ENCODE peak calls at places on chromosome 5, in seven cellular contexts. One of them, this sample, is unnamed.

GRCh38 chr5:77898385-77898784 is 122.2 kb upstream of the TBCA start:
- DNase-seq in A673: no peak
- DNase-seq in PC-3: no peak
- DNase-seq in CD4-positive, alpha-beta T cell: no peak
- DNase-seq in GM13977: no peak
- DNase-seq in GM06990: no peak
- DNase-seq in NB4: no peak
- DNase-seq in this sample: no peak

GRCh38 chr5:178335287-178336030 is 102.9 kb upstream of the PHYKPL start:
- DNase-seq in A673: no peak
- DNase-seq in PC-3: no peak
- DNase-seq in CD4-positive, alpha-beta T cell: no peak
- DNase-seq in NB4: no peak
- DNase-seq in GM06990: no peak
- DNase-seq in GM13977: no peak
- DNase-seq in this sample: no peak

GRCh38 chr5:76811214-76811613 is 7.6 kb upstream of the F2RL1 start:
- DNase-seq in GM13977: no peak
- DNase-seq in PC-3: peak; percentile 40
- DNase-seq in NB4: no peak
- DNase-seq in CD4-positive, alpha-beta T cell: no peak
- DNase-seq in A673: no peak
- DNase-seq in GM06990: no peak
- DNase-seq in this sample: no peak

GRCh38 chr5:42992035-42992570 is 48.0 kb downstream of the ANXA2R start:
- DNase-seq in CD4-positive, alpha-beta T cell: peak; percentile 75
- DNase-seq in GM06990: peak; percentile 88
- DNase-seq in A673: peak; percentile 83
- DNase-seq in PC-3: no peak
- DNase-seq in GM13977: peak; percentile 73
- DNase-seq in NB4: peak; percentile 99
- DNase-seq in this sample: peak; percentile 75

GRCh38 chr5:78221964-78222451 is 72.5 kb downstream of the AP3B1 start:
- DNase-seq in GM13977: peak; percentile 55
- DNase-seq in CD4-positive, alpha-beta T cell: no peak
- DNase-seq in NB4: peak; percentile 94
- DNase-seq in GM06990: peak; percentile 84
- DNase-seq in PC-3: peak; percentile 2
- DNase-seq in A673: peak; percentile 10
- DNase-seq in this sample: peak; percentile 72

GRCh38 chr5:109612278-109612905 is 77.3 kb upstream of the MAN2A1 start:
- DNase-seq in PC-3: no peak
- DNase-seq in GM13977: no peak
- DNase-seq in CD4-positive, alpha-beta T cell: no peak
- DNase-seq in A673: peak; percentile 55
- DNase-seq in NB4: no peak
- DNase-seq in GM06990: no peak
- DNase-seq in this sample: no peak

GRCh38 chr5:161301586-161301985 is 244.9 kb downstream of the GABRB2 start:
- DNase-seq in A673: no peak
- DNase-seq in NB4: no peak
- DNase-seq in PC-3: no peak
- DNase-seq in CD4-positive, alpha-beta T cell: no peak
- DNase-seq in GM13977: no peak
- DNase-seq in GM06990: no peak
- DNase-seq in this sample: no peak

GRCh38 chr5:54867310-54867944 is 118.0 kb downstream of the ESM1 start:
- DNase-seq in CD4-positive, alpha-beta T cell: no peak
- DNase-seq in GM13977: peak; percentile 56
- DNase-seq in GM06990: no peak
- DNase-seq in PC-3: peak; percentile 59
- DNase-seq in NB4: peak; percentile 55
- DNase-seq in A673: peak; percentile 87
- DNase-seq in this sample: peak; percentile 62

GRCh38 chr5:65050826-65051498 is 282.2 kb downstream of the CWC27 start:
- DNase-seq in NB4: no peak
- DNase-seq in CD4-positive, alpha-beta T cell: no peak
- DNase-seq in GM06990: no peak
- DNase-seq in GM13977: no peak
- DNase-seq in PC-3: no peak
- DNase-seq in A673: peak; percentile 21
- DNase-seq in this sample: no peak

GRCh38 chr5:27503813-27504212 is 465.4 kb upstream of the CDH9 start:
- DNase-seq in CD4-positive, alpha-beta T cell: no peak
- DNase-seq in NB4: no peak
- DNase-seq in PC-3: no peak
- DNase-seq in GM13977: no peak
- DNase-seq in A673: peak; percentile 48
- DNase-seq in GM06990: no peak
- DNase-seq in this sample: no peak

GRCh38 chr5:133994990-133995333 is 9.8 kb downstream of the VDAC1 start:
- DNase-seq in A673: no peak
- DNase-seq in GM06990: no peak
- DNase-seq in GM13977: no peak
- DNase-seq in NB4: no peak
- DNase-seq in CD4-positive, alpha-beta T cell: no peak
- DNase-seq in PC-3: no peak
- DNase-seq in this sample: no peak

GRCh38 chr5:159508344-159508743 is 178.1 kb upstream of the IL12B start:
- DNase-seq in A673: no peak
- DNase-seq in NB4: no peak
- DNase-seq in PC-3: no peak
- DNase-seq in GM06990: no peak
- DNase-seq in CD4-positive, alpha-beta T cell: no peak
- DNase-seq in GM13977: no peak
- DNase-seq in this sample: no peak

GRCh38 chr5:107337281-107337680 is 333.5 kb downstream of the EFNA5 start:
- DNase-seq in GM13977: no peak
- DNase-seq in GM06990: no peak
- DNase-seq in A673: no peak
- DNase-seq in PC-3: peak; percentile 85
- DNase-seq in CD4-positive, alpha-beta T cell: no peak
- DNase-seq in NB4: no peak
- DNase-seq in this sample: no peak

GRCh38 chr5:96844476-96844990 is 31.8 kb upstream of the ERAP2 start:
- DNase-seq in GM13977: no peak
- DNase-seq in CD4-positive, alpha-beta T cell: no peak
- DNase-seq in NB4: peak; percentile 71
- DNase-seq in A673: no peak
- DNase-seq in GM06990: no peak
- DNase-seq in PC-3: no peak
- DNase-seq in this sample: no peak

GRCh38 chr5:120517607-120518252 is 53.6 kb downstream of the PRR16 start:
- DNase-seq in GM13977: no peak
- DNase-seq in A673: no peak
- DNase-seq in PC-3: no peak
- DNase-seq in NB4: no peak
- DNase-seq in GM06990: no peak
- DNase-seq in CD4-positive, alpha-beta T cell: no peak
- DNase-seq in this sample: no peak

GRCh38 chr5:14790220-14790619 is 81.4 kb downstream of the ANKH start:
- DNase-seq in NB4: no peak
- DNase-seq in A673: no peak
- DNase-seq in PC-3: no peak
- DNase-seq in GM06990: no peak
- DNase-seq in GM13977: no peak
- DNase-seq in CD4-positive, alpha-beta T cell: no peak
- DNase-seq in this sample: no peak

GRCh38 chr5:66517361-66517760 is 78.8 kb upstream of the MAST4 start:
- DNase-seq in NB4: no peak
- DNase-seq in GM13977: no peak
- DNase-seq in PC-3: no peak
- DNase-seq in CD4-positive, alpha-beta T cell: no peak
- DNase-seq in A673: no peak
- DNase-seq in GM06990: no peak
- DNase-seq in this sample: no peak

GRCh38 chr5:155274484-155274883 is 260.9 kb downstream of the KIF4B start:
- DNase-seq in PC-3: no peak
- DNase-seq in GM13977: no peak
- DNase-seq in GM06990: no peak
- DNase-seq in NB4: no peak
- DNase-seq in CD4-positive, alpha-beta T cell: no peak
- DNase-seq in A673: no peak
- DNase-seq in this sample: no peak

GRCh38 chr5:86909896-86910295 is 292.2 kb downstream of the COX7C start:
- DNase-seq in GM06990: no peak
- DNase-seq in NB4: no peak
- DNase-seq in PC-3: peak; percentile 90
- DNase-seq in CD4-positive, alpha-beta T cell: no peak
- DNase-seq in GM13977: no peak
- DNase-seq in A673: peak; percentile 32
- DNase-seq in this sample: no peak

GRCh38 chr5:133746834-133747233 is 134.5 kb upstream of the FSTL4 start:
- DNase-seq in GM06990: no peak
- DNase-seq in CD4-positive, alpha-beta T cell: no peak
- DNase-seq in A673: peak; percentile 46
- DNase-seq in NB4: peak; percentile 18
- DNase-seq in GM13977: no peak
- DNase-seq in PC-3: no peak
- DNase-seq in this sample: no peak

GRCh38 chr5:92471861-92472260 is 1088.7 kb upstream of the ARRDC3 start:
- DNase-seq in GM06990: no peak
- DNase-seq in A673: no peak
- DNase-seq in PC-3: no peak
- DNase-seq in GM13977: no peak
- DNase-seq in NB4: no peak
- DNase-seq in CD4-positive, alpha-beta T cell: no peak
- DNase-seq in this sample: no peak

GRCh38 chr5:127369772-127370171 is 79.2 kb downstream of the MEGF10 start:
- DNase-seq in PC-3: no peak
- DNase-seq in GM06990: no peak
- DNase-seq in CD4-positive, alpha-beta T cell: no peak
- DNase-seq in A673: no peak
- DNase-seq in GM13977: no peak
- DNase-seq in NB4: no peak
- DNase-seq in this sample: no peak

GRCh38 chr5:17203329-17204132 is 13.9 kb upstream of the BASP1 start:
- DNase-seq in NB4: peak; percentile 72
- DNase-seq in GM06990: no peak
- DNase-seq in PC-3: peak; percentile 97
- DNase-seq in CD4-positive, alpha-beta T cell: no peak
- DNase-seq in GM13977: peak; percentile 68
- DNase-seq in A673: peak; percentile 91
- DNase-seq in this sample: peak; percentile 55

GRCh38 chr5:27592231-27592630 is 553.8 kb upstream of the CDH9 start:
- DNase-seq in PC-3: peak; percentile 63
- DNase-seq in CD4-positive, alpha-beta T cell: no peak
- DNase-seq in NB4: no peak
- DNase-seq in GM13977: no peak
- DNase-seq in GM06990: no peak
- DNase-seq in A673: no peak
- DNase-seq in this sample: no peak

DNA sequence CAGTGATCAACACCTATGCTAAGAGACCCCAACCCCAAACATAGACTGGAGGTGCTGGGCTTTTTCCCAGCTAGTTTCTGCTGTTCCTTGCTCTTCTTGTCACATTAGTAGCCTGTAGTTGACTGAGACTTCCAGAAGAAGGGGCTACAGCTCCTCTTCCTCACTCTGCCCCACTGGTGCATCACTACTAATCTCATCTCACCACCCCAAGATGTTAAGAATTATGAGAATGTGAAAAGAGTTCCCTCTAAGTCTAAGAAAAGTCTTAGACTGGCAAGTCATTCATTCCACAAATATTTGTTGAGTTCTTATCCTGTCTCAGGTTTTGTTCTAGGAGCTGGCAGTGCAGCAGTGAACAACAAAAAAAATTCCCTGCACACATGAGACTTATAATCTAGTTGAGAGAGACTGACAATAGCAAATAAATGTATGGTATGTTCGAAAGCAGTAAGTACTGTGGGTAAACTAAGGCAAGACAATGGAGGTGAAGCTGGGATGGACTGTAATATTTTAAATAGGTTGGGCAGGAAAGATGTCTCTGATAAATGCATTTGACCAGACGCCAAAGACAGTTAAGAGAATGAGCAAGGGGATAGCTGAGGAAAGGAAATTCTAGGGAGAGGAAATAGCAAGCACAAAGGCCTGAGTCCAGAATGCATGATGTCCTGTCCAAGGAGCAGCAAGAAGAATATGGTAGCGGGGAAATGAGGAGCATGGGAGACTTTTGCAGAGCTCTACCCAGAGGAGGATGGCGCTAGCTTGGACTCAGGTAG is 92.3 kb downstream of the PTCD2 start:
- DNase-seq in PC-3: peak; percentile 2
- DNase-seq in GM13977: no peak
- DNase-seq in NB4: peak; percentile 26
- DNase-seq in GM06990: no peak
- DNase-seq in A673: no peak
- DNase-seq in CD4-positive, alpha-beta T cell: no peak
- DNase-seq in this sample: no peak
- TF ChIP-seq CTCF in PC-3: no peak
- TF ChIP-seq CTCF in GM13977: peak; percentile 16
- TF ChIP-seq CTCF in NB4: no peak
- TF ChIP-seq CTCF in GM06990: no peak
- TF ChIP-seq CTCF in A673: no peak
- TF ChIP-seq CTCF in CD4-positive, alpha-beta T cell: no peak
- TF ChIP-seq CTCF in this sample: no peak

GRCh38 chr5:173281910-173282309 is 46.3 kb downstream of the STC2 start:
- DNase-seq in PC-3: peak; percentile 46
- DNase-seq in GM06990: no peak
- DNase-seq in CD4-positive, alpha-beta T cell: no peak
- DNase-seq in NB4: peak; percentile 47
- DNase-seq in GM13977: no peak
- DNase-seq in A673: peak; percentile 39
- DNase-seq in this sample: no peak
- TF ChIP-seq CTCF in PC-3: peak; percentile 56
- TF ChIP-seq CTCF in GM06990: peak; percentile 18
- TF ChIP-seq CTCF in CD4-positive, alpha-beta T cell: no peak
- TF ChIP-seq CTCF in NB4: peak; percentile 31
- TF ChIP-seq CTCF in GM13977: peak; percentile 27
- TF ChIP-seq CTCF in A673: peak; percentile 47
- TF ChIP-seq CTCF in this sample: no peak

DNA sequence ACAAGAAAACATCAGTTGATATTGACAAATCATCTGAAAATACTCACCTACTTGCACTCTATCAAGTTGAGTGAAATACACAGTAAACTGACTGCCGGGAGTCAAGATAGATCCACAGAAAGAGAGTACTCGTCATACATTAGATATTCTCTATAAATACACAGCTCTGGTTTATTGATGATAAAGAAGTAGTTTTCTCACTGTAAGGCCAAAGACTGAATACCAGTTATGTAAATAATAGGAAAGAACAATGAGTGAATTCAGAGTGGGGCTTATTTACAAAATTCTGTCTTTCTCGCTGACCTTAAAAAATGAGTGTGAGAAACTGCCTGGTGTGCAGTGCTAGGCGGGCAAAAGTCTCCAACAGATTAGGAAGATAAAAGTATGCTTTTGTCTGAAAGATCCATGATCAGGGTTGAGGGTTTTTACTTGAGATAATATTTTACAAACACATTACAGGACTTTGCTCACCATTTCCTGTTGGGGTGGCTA is 341.0 kb downstream of the KCTD16 start:
- DNase-seq in A673: no peak
- DNase-seq in CD4-positive, alpha-beta T cell: no peak
- DNase-seq in NB4: no peak
- DNase-seq in GM06990: no peak
- DNase-seq in PC-3: no peak
- DNase-seq in GM13977: no peak
- DNase-seq in this sample: no peak
- TF ChIP-seq CTCF in A673: no peak
- TF ChIP-seq CTCF in CD4-positive, alpha-beta T cell: no peak
- TF ChIP-seq CTCF in NB4: no peak
- TF ChIP-seq CTCF in GM06990: no peak
- TF ChIP-seq CTCF in PC-3: no peak
- TF ChIP-seq CTCF in GM13977: no peak
- TF ChIP-seq CTCF in this sample: no peak

GRCh38 chr5:52560366-52560765 is 227.3 kb upstream of the ITGA1 start:
- DNase-seq in GM06990: no peak
- DNase-seq in NB4: peak; percentile 9
- DNase-seq in CD4-positive, alpha-beta T cell: no peak
- DNase-seq in PC-3: peak; percentile 56
- DNase-seq in GM13977: no peak
- DNase-seq in A673: peak; percentile 80
- DNase-seq in this sample: no peak
- TF ChIP-seq CTCF in GM06990: no peak
- TF ChIP-seq CTCF in NB4: no peak
- TF ChIP-seq CTCF in CD4-positive, alpha-beta T cell: no peak
- TF ChIP-seq CTCF in PC-3: peak; percentile 51
- TF ChIP-seq CTCF in GM13977: no peak
- TF ChIP-seq CTCF in A673: peak; percentile 50
- TF ChIP-seq CTCF in this sample: no peak